ENCODE peak calls at places on chromosome 2, in seven cellular contexts. One of them, this sample, is unnamed.
A peak's percentile ranks its signal among the peaks of the same experiment; 100 is the strongest.

GRCh38 chr2:120490091-120490798 is 144.3 kb downstream of the INHBB start:
- DNase-seq in progenitor cell of endocrine pancreas: no peak
- DNase-seq in caudate nucleus: no peak
- DNase-seq in cerebellum: no peak
- DNase-seq in hippocampal formation: no peak
- DNase-seq in fibroblast of lung: no peak
- DNase-seq in BJ: no peak
- DNase-seq in this sample: no peak

GRCh38 chr2:208369091-208369490 is 37.5 kb upstream of the PTH2R start:
- DNase-seq in BJ: no peak
- DNase-seq in progenitor cell of endocrine pancreas: no peak
- DNase-seq in caudate nucleus: no peak
- DNase-seq in cerebellum: no peak
- DNase-seq in hippocampal formation: no peak
- DNase-seq in fibroblast of lung: peak; percentile 15
- DNase-seq in this sample: no peak

GRCh38 chr2:119317556-119317955 is 49.1 kb downstream of the C2orf76 start:
- DNase-seq in hippocampal formation: no peak
- DNase-seq in BJ: no peak
- DNase-seq in progenitor cell of endocrine pancreas: no peak
- DNase-seq in caudate nucleus: no peak
- DNase-seq in fibroblast of lung: no peak
- DNase-seq in cerebellum: no peak
- DNase-seq in this sample: no peak

GRCh38 chr2:109497447-109497846 is 116.3 kb downstream of the SEPTIN10 start:
- DNase-seq in BJ: peak; percentile 86
- DNase-seq in hippocampal formation: no peak
- DNase-seq in caudate nucleus: no peak
- DNase-seq in progenitor cell of endocrine pancreas: no peak
- DNase-seq in cerebellum: peak; percentile 17
- DNase-seq in fibroblast of lung: peak; percentile 84
- DNase-seq in this sample: peak; percentile 7

GRCh38 chr2:209671280-209671679 is 100.4 kb upstream of the UNC80 start:
- DNase-seq in caudate nucleus: no peak
- DNase-seq in BJ: no peak
- DNase-seq in hippocampal formation: no peak
- DNase-seq in fibroblast of lung: no peak
- DNase-seq in cerebellum: peak; percentile 21
- DNase-seq in progenitor cell of endocrine pancreas: no peak
- DNase-seq in this sample: no peak

GRCh38 chr2:152097291-152098032 is 1.4 kb downstream of the CACNB4 start:
- DNase-seq in progenitor cell of endocrine pancreas: no peak
- DNase-seq in BJ: no peak
- DNase-seq in cerebellum: no peak
- DNase-seq in caudate nucleus: no peak
- DNase-seq in fibroblast of lung: no peak
- DNase-seq in hippocampal formation: no peak
- DNase-seq in this sample: no peak

GRCh38 chr2:178478442-178479274 is at the start of gene FKBP7:
- DNase-seq in cerebellum: peak; percentile 93
- DNase-seq in BJ: no peak
- DNase-seq in hippocampal formation: peak; percentile 86
- DNase-seq in fibroblast of lung: peak; percentile 78
- DNase-seq in caudate nucleus: peak; percentile 76
- DNase-seq in progenitor cell of endocrine pancreas: peak; percentile 64
- DNase-seq in this sample: peak; percentile 60

GRCh38 chr2:104504331-104505073 is 349.4 kb upstream of the POU3F3 start:
- DNase-seq in progenitor cell of endocrine pancreas: no peak
- DNase-seq in BJ: no peak
- DNase-seq in cerebellum: no peak
- DNase-seq in hippocampal formation: no peak
- DNase-seq in caudate nucleus: no peak
- DNase-seq in fibroblast of lung: no peak
- DNase-seq in this sample: no peak

GRCh38 chr2:69385443-69386151 is 1.4 kb downstream of the GFPT1 start:
- DNase-seq in caudate nucleus: no peak
- DNase-seq in fibroblast of lung: no peak
- DNase-seq in cerebellum: no peak
- DNase-seq in progenitor cell of endocrine pancreas: no peak
- DNase-seq in BJ: no peak
- DNase-seq in hippocampal formation: no peak
- DNase-seq in this sample: no peak

GRCh38 chr2:64888591-64889309 is 100.4 kb upstream of the SLC1A4 start:
- DNase-seq in BJ: no peak
- DNase-seq in cerebellum: no peak
- DNase-seq in progenitor cell of endocrine pancreas: no peak
- DNase-seq in caudate nucleus: no peak
- DNase-seq in hippocampal formation: no peak
- DNase-seq in fibroblast of lung: peak; percentile 63
- DNase-seq in this sample: no peak

This sample was measured in NCI-H446 treated with DMSO at 0.1 percent for 48 hours.